ENCODE peak calls at places on chromosomes 16 and 17, in five cellular contexts. One of them, this sample, is unnamed.

GRCh38 chr17:48759288-48759687 is 30.7 kb upstream of the HOXB13 start:
- DNase-seq in GM12878: no peak
- DNase-seq in GM23338: no peak
- DNase-seq in K562: no peak
- DNase-seq in HepG2: no peak
- DNase-seq in this sample: no peak

GRCh38 chr17:78474631-78475146 is 96.2 kb downstream of the PGS1 start:
- DNase-seq in GM12878: peak; percentile 99
- DNase-seq in K562: no peak
- DNase-seq in HepG2: no peak
- DNase-seq in GM23338: no peak
- DNase-seq in this sample: no peak

GRCh38 chr17:17034028-17034427 is 8.2 kb upstream of the MPRIP start:
- DNase-seq in GM12878: no peak
- DNase-seq in HepG2: no peak
- DNase-seq in K562: no peak
- DNase-seq in GM23338: no peak
- DNase-seq in this sample: no peak

GRCh38 chr17:9052921-9053320 is 31.6 kb downstream of the NTN1 start:
- DNase-seq in GM23338: no peak
- DNase-seq in GM12878: no peak
- DNase-seq in HepG2: no peak
- DNase-seq in K562: no peak
- DNase-seq in this sample: no peak

GRCh38 chr17:47324224-47325020 is 667 bp downstream of the EFCAB13 start:
- DNase-seq in K562: peak; percentile 35
- DNase-seq in GM12878: peak; percentile 53
- DNase-seq in HepG2: no peak
- DNase-seq in GM23338: peak; percentile 79
- DNase-seq in this sample: peak; percentile 53

GRCh38 chr17:31495049-31495885 is 103.8 kb downstream of the RAB11FIP4 start:
- DNase-seq in GM23338: no peak
- DNase-seq in GM12878: no peak
- DNase-seq in HepG2: no peak
- DNase-seq in K562: no peak
- DNase-seq in this sample: no peak

GRCh38 chr17:59437766-59438165 is 106.3 kb downstream of the YPEL2 start:
- DNase-seq in K562: no peak
- DNase-seq in HepG2: no peak
- DNase-seq in GM23338: no peak
- DNase-seq in GM12878: peak; percentile 40
- DNase-seq in this sample: no peak

GRCh38 chr16:27254262-27254811 is 14.2 kb downstream of the NSMCE1 start:
- DNase-seq in GM12878: peak; percentile 70
- DNase-seq in GM23338: no peak
- DNase-seq in HepG2: no peak
- DNase-seq in K562: no peak
- DNase-seq in this sample: no peak

GRCh38 chr17:7355053-7355452 is at the start of gene TMEM95:
- DNase-seq in HepG2: no peak
- DNase-seq in GM23338: no peak
- DNase-seq in GM12878: no peak
- DNase-seq in K562: no peak
- DNase-seq in this sample: no peak

GRCh38 chr17:73474370-73474988 is 162.7 kb upstream of the CDC42EP4 start:
- DNase-seq in GM23338: no peak
- DNase-seq in K562: peak; percentile 91
- DNase-seq in HepG2: peak; percentile 9
- DNase-seq in GM12878: no peak
- DNase-seq in this sample: peak; percentile 63

GRCh38 chr17:35537569-35538209 is at the start of gene SLFN12L:
- DNase-seq in GM12878: no peak
- DNase-seq in HepG2: no peak
- DNase-seq in K562: peak; percentile 55
- DNase-seq in GM23338: no peak
- DNase-seq in this sample: no peak

GRCh38 chr17:64332502-64332901 is 58.2 kb downstream of the PECAM1 start:
- DNase-seq in GM12878: no peak
- DNase-seq in GM23338: no peak
- DNase-seq in K562: no peak
- DNase-seq in HepG2: no peak
- DNase-seq in this sample: no peak

GRCh38 chr17:81510798-81511549 is 1.6 kb downstream of the ACTG1 start:
- DNase-seq in K562: no peak
- DNase-seq in HepG2: no peak
- DNase-seq in GM12878: no peak
- DNase-seq in GM23338: no peak
- DNase-seq in this sample: no peak

GRCh38 chr17:67974598-67975066 is 21.6 kb downstream of the C17orf58 start:
- DNase-seq in GM12878: no peak
- DNase-seq in HepG2: no peak
- DNase-seq in GM23338: peak; percentile 97
- DNase-seq in K562: no peak
- DNase-seq in this sample: no peak

GRCh38 chr16:88323546-88324330 is 59.0 kb upstream of the ZNF469 start:
- DNase-seq in GM12878: no peak
- DNase-seq in K562: no peak
- DNase-seq in HepG2: no peak
- DNase-seq in GM23338: no peak
- DNase-seq in this sample: no peak

GRCh38 chr16:72612271-72612670 is 435.7 kb downstream of the ZFHX3 start:
- DNase-seq in K562: no peak
- DNase-seq in HepG2: no peak
- DNase-seq in GM23338: no peak
- DNase-seq in GM12878: no peak
- DNase-seq in this sample: no peak

DNA sequence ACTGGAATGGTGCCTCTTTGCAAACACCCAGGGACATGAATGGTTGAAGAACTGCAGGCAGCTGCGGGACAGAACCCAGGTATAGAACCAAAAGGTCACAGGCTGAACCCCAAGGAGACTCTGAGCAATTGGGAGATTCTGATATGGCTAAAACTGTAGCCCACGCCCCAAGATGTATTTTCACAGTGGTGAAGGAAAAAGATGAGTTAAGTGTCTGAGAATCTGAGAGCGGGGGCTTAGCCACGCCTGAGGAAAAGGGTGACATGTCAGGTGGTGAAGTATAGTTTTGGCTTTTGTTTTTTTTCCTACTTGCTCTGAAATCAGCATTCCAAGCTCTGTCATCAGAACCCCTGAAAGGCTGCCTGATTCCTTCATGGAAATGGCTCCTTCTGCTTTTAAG is 73.2 kb downstream of the AKAP1 start:
- DNase-seq in K562: no peak
- DNase-seq in HepG2: no peak
- DNase-seq in GM23338: no peak
- DNase-seq in GM12878: no peak
- DNase-seq in this sample: no peak
- TF ChIP-seq JUNB in K562: no peak
- TF ChIP-seq JUNB in HepG2: no peak
- TF ChIP-seq JUNB in GM23338: no peak
- TF ChIP-seq JUNB in GM12878: no peak
- TF ChIP-seq JUNB in this sample: no peak

GRCh38 chr17:11332706-11333105 is 91.7 kb downstream of the SHISA6 start:
- DNase-seq in GM12878: no peak
- DNase-seq in HepG2: no peak
- DNase-seq in GM23338: no peak
- DNase-seq in K562: no peak
- DNase-seq in this sample: no peak
- H3K4me3 ChIP-seq in GM12878: no peak overlapping the region
- H3K4me3 ChIP-seq in HepG2: no peak overlapping the region
- H3K4me3 ChIP-seq in GM23338: no peak overlapping the region
- H3K4me3 ChIP-seq in K562: no peak overlapping the region
- H3K4me3 ChIP-seq in this sample: no peak overlapping the region

DNA sequence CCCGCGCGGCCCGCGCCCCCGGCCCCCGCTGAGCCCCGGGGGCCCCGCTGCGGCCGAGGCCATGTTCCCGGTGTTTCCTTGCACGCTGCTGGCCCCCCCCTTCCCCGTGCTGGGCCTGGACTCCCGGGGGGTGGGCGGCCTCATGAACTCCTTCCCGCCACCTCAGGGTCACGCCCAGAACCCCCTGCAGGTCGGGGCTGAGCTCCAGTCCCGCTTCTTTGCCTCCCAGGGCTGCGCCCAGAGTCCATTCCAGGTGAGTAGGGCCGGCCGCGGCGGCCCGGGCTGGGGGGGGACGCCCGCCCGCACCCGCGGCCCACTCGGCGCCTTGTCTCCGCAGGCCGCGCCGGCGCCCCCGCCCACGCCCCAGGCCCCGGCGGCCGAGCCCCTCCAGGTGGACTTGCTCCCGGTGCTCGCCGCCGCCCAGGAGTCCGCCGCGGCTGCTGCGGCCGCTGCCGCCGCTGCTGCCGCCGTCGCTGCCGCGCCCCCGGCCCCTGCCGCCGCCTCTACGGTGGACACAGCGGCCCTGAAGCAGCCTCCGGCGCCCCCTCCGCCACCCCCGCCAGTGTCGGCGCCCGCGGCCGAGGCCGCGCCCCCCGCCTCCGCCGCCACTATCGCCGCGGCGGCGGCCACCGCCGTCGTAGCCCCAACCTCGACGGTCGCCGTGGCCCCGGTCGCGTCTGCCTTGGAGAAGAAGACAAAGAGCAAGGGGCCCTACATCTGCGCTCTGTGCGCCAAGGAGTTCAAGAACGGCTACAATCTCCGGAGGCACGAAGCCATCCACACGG is 504 bp downstream of the MAZ start:
- DNase-seq in GM23338: peak; percentile 76
- DNase-seq in K562: peak; percentile 90
- DNase-seq in HepG2: peak; percentile 76
- DNase-seq in GM12878: no peak
- DNase-seq in this sample: no peak
- TF ChIP-seq JUNB in GM23338: no peak
- TF ChIP-seq JUNB in K562: no peak
- TF ChIP-seq JUNB in HepG2: no peak
- TF ChIP-seq JUNB in GM12878: no peak
- TF ChIP-seq JUNB in this sample: no peak

DNA sequence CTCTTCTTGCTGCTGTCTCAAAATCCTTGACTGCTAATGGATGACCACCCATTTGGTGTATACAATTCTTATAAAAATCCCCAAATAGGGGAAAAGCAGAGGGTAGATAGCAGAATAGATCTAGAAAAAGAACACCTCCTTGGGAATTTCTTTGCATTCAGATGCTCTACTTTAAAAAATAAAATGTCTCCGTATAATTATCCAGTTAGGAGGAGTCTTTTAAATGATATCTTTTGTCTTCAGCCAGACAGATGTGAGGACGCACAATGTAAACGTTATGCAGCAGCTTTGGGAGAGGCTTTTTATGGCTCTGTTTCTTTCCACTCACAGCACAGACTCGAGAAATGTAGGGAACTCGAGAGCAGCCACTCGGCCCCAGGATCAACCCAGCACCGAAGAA is 300.2 kb downstream of the IRF8 start:
- DNase-seq in HepG2: no peak
- DNase-seq in GM23338: no peak
- DNase-seq in GM12878: no peak
- DNase-seq in K562: no peak
- DNase-seq in this sample: no peak
- H3K4me3 ChIP-seq in HepG2: no peak overlapping the region
- H3K4me3 ChIP-seq in GM23338: no peak overlapping the region
- H3K4me3 ChIP-seq in GM12878: no peak overlapping the region
- H3K4me3 ChIP-seq in K562: no peak overlapping the region
- H3K4me3 ChIP-seq in this sample: no peak overlapping the region

GRCh38 chr16:25052530-25052929 is 37.4 kb upstream of the ARHGAP17 start:
- DNase-seq in GM23338: no peak
- DNase-seq in HepG2: no peak
- DNase-seq in K562: no peak
- DNase-seq in GM12878: no peak
- DNase-seq in this sample: no peak
- TF ChIP-seq JUNB in GM23338: no peak
- TF ChIP-seq JUNB in HepG2: no peak
- TF ChIP-seq JUNB in K562: no peak
- TF ChIP-seq JUNB in GM12878: no peak
- TF ChIP-seq JUNB in this sample: no peak

GRCh38 chr16:10181196-10182162 is 749 bp downstream of the GRIN2A start:
- DNase-seq in GM23338: peak; percentile 88
- DNase-seq in HepG2: peak; percentile 38
- DNase-seq in K562: peak; percentile 60
- DNase-seq in GM12878: no peak
- DNase-seq in this sample: peak; percentile 62
- H3K4me3 ChIP-seq in GM23338: peak overlapping the region; percentile 84
- H3K4me3 ChIP-seq in HepG2: peak overlapping the region; percentile 23
- H3K4me3 ChIP-seq in K562: no peak overlapping the region
- H3K4me3 ChIP-seq in GM12878: peak overlapping the region; percentile 55
- H3K4me3 ChIP-seq in this sample: peak overlapping the region; percentile 35

GRCh38 chr17:13727441-13728171 is 125.9 kb upstream of the HS3ST3A1 start:
- DNase-seq in GM12878: no peak
- DNase-seq in GM23338: no peak
- DNase-seq in K562: no peak
- DNase-seq in HepG2: no peak
- DNase-seq in this sample: no peak
- TF ChIP-seq JUNB in GM12878: no peak
- TF ChIP-seq JUNB in GM23338: no peak
- TF ChIP-seq JUNB in K562: no peak
- TF ChIP-seq JUNB in HepG2: no peak
- TF ChIP-seq JUNB in this sample: no peak